ENCODE peak calls at places on chromosome 13, in ten cellular contexts. P is NCI-H1930; U is activated T-cell treated with anti-CD3 and anti-CD28 coated beads, Interleukin-2, amount 50 U/mL, for 1 hour; B is frontal cortex; T is spleen; E is pulmonary artery endothelial cell; G is RPMI7951; L is GM12864; R is stimulated activated naive CD8-positive, alpha-beta T cell treated with anti-CD3 and anti-CD28 coated beads, Interleukin-15, Interleukin-2, amounts not matched to agents 100 U/mL and 50 U/mL, for 24 hours; S is iris pigment epithelial cell. Q is an unnamed sample.

GRCh38 chr13:51613535-51613934 is 29.3 kb downstream of the WDFY2 start:
- DNase-seq in L (no peak), B (no peak), P (no peak), S (no peak), T (no peak), E (no peak), U (no peak), R (no peak), G (no peak), Q (no peak)

GRCh38 chr13:39144941-39145533 is 106.8 kb downstream of the NHLRC3 start:
- DNase-seq in E (peak), R (peak), B (peak), G (peak), L (peak), U (no peak), P (peak), S (peak), T (no peak), Q (peak)

GRCh38 chr13:111035861-111036260 is 79.2 kb upstream of the ARHGEF7 start:
- DNase-seq in B (no peak), R (no peak), U (no peak), T (no peak), P (no peak), S (no peak), G (no peak), E (no peak), L (no peak), Q (no peak)

GRCh38 chr13:22220186-22221160 is 549.6 kb downstream of the FGF9 start:
- DNase-seq in E (no peak), T (no peak), U (no peak), S (no peak), B (no peak), L (no peak), P (peak), R (no peak), G (no peak), Q (no peak)

GRCh38 chr13:111076156-111077013 is 38.7 kb upstream of the ARHGEF7 start:
- DNase-seq in L (no peak), R (no peak), E (no peak), P (no peak), G (no peak), T (no peak), S (no peak), U (no peak), B (no peak), Q (no peak)

GRCh38 chr13:32846556-32846955 is 169.7 kb upstream of the KL start:
- DNase-seq in B (no peak), L (no peak), P (no peak), T (no peak), U (no peak), R (no peak), G (no peak), E (no peak), S (no peak), Q (no peak)

GRCh38 chr13:87671031-87671823 is at the start of gene SLITRK5:
- DNase-seq in B (peak), U (peak), T (peak), R (peak), G (peak), L (no peak), S (peak), P (peak), E (no peak), Q (peak)

GRCh38 chr13:65844266-65844841 is 1385.8 kb downstream of the PCDH9 start:
- DNase-seq in U (no peak), B (no peak), E (no peak), P (no peak), S (no peak), L (no peak), G (no peak), T (no peak), R (no peak), Q (no peak)

GRCh38 chr13:73672492-73672891 is 461.7 kb downstream of the KLF12 start:
- DNase-seq in G (no peak), S (peak), E (no peak), B (no peak), U (no peak), T (no peak), L (no peak), R (no peak), P (no peak), Q (no peak)

GRCh38 chr13:81017525-81018152 is 676.7 kb upstream of the SPRY2 start:
- DNase-seq in R (no peak), E (peak), T (no peak), S (peak), L (no peak), U (no peak), B (no peak), P (peak), G (peak), Q (peak)

GRCh38 chr13:77521595-77522367 is 13.7 kb upstream of the SCEL start:
- DNase-seq in U (no peak), R (no peak), S (peak), P (no peak), T (no peak), L (no peak), G (no peak), E (no peak), B (no peak), Q (peak)

GRCh38 chr13:31442605-31443004 is 242.8 kb downstream of the B3GLCT start:
- DNase-seq in P (no peak), L (no peak), R (no peak), S (no peak), B (no peak), E (no peak), T (no peak), G (no peak), U (no peak), Q (no peak)

GRCh38 chr13:69676286-69676685 is 431.3 kb upstream of the ATXN8OS start:
- DNase-seq in R (no peak), G (no peak), E (no peak), S (no peak), T (no peak), P (no peak), U (no peak), B (no peak), L (no peak), Q (no peak)